ENCODE peak calls at places on chromosomes 2 and 18, in nine cellular contexts. K is heart left ventricle, V is HCT116, Y is sigmoid colon, H is IMR-90, L is ovary, G is A549, B is thyroid gland, D is Peyer's patch. M is an unnamed sample.
A peak's percentile ranks its signal among the peaks of the same experiment; 100 is the strongest.

GRCh38 chr2:219560037-219560892 is 11.1 kb downstream of the OBSL1 start:
- DNase-seq in K (no peak), V (no peak), Y (no peak), H (no peak), L (peak; percentile 48), G (no peak), B (no peak), D (no peak), M (no peak)

GRCh38 chr2:202158796-202159195 is 79.6 kb downstream of the SUMO1 start:
- DNase-seq in K (no peak), V (no peak), Y (no peak), H (peak; percentile 46), L (no peak), G (peak; percentile 39), B (no peak), D (no peak), M (no peak)

GRCh38 chr2:118923371-118923770 is 18.6 kb upstream of the MARCO start:
- DNase-seq in K (no peak), V (no peak), Y (no peak), H (no peak), L (no peak), G (no peak), B (no peak), D (no peak), M (no peak)

GRCh38 chr2:95058466-95058988 is 33.0 kb downstream of the MAL start:
- DNase-seq in K (no peak), V (no peak), Y (peak; percentile 64), H (no peak), L (no peak), G (no peak), B (peak; percentile 34), D (no peak), M (no peak)

GRCh38 chr2:95374029-95374428 is 28.5 kb upstream of the FAHD2A start:
- DNase-seq in K (no peak), V (no peak), Y (peak; percentile 19), H (no peak), L (peak; percentile 26), G (no peak), B (no peak), D (no peak), M (peak; percentile 4)

GRCh38 chr2:139992078-139992477 is 1211.9 kb upstream of the NXPH2 start:
- DNase-seq in K (no peak), V (peak; percentile 2), Y (no peak), H (no peak), L (no peak), G (no peak), B (no peak), D (no peak), M (no peak)

GRCh38 chr2:20108655-20109396 is 57.4 kb upstream of the LAPTM4A start:
- DNase-seq in K (no peak), V (no peak), Y (no peak), H (peak; percentile 85), L (no peak), G (peak; percentile 57), B (no peak), D (no peak), M (no peak)

GRCh38 chr2:28411956-28412609 is 19.4 kb downstream of the FOSL2 start:
- DNase-seq in K (no peak), V (no peak), Y (peak; percentile 69), H (no peak), L (no peak), G (no peak), B (no peak), D (no peak), M (no peak)

GRCh38 chr2:24886640-24887324 is 33.3 kb downstream of the ADCY3 start:
- DNase-seq in K (no peak), V (no peak), Y (no peak), H (peak; percentile 51), L (no peak), G (no peak), B (no peak), D (peak; percentile 20), M (no peak)

GRCh38 chr18:54284967-54285785 is 15.9 kb downstream of the POLI start:
- DNase-seq in K (peak; percentile 26), V (no peak), Y (no peak), H (peak; percentile 75), L (no peak), G (no peak), B (no peak), D (no peak), M (no peak)

GRCh38 chr2:211161236-211161635 is 604.8 kb downstream of the CPS1 start:
- DNase-seq in K (no peak), V (no peak), Y (no peak), H (no peak), L (no peak), G (no peak), B (no peak), D (no peak), M (no peak)

GRCh38 chr2:54041135-54041534 is 70.3 kb upstream of the PSME4 start:
- DNase-seq in K (no peak), V (no peak), Y (no peak), H (no peak), L (no peak), G (no peak), B (no peak), D (no peak), M (no peak)

GRCh38 chr2:95026471-95027368 is 1.2 kb downstream of the MAL start:
- DNase-seq in K (no peak), V (no peak), Y (no peak), H (no peak), L (no peak), G (no peak), B (peak; percentile 57), D (no peak), M (no peak)

GRCh38 chr2:231640229-231640628 is 47.6 kb downstream of the TEX44 start:
- DNase-seq in K (no peak), V (no peak), Y (no peak), H (no peak), L (no peak), G (no peak), B (no peak), D (no peak), M (no peak)

GRCh38 chr2:138244400-138245001 is 257.1 kb upstream of the SPOPL start:
- DNase-seq in K (no peak), V (no peak), Y (no peak), H (peak; percentile 7), L (no peak), G (peak; percentile 9), B (no peak), D (no peak), M (no peak)

GRCh38 chr2:138247302-138247701 is 254.3 kb upstream of the SPOPL start:
- DNase-seq in K (no peak), V (no peak), Y (no peak), H (no peak), L (no peak), G (no peak), B (no peak), D (no peak), M (no peak)

GRCh38 chr2:138249207-138249606 is 252.4 kb upstream of the SPOPL start:
- DNase-seq in K (no peak), V (no peak), Y (no peak), H (no peak), L (no peak), G (no peak), B (no peak), D (no peak), M (no peak)

GRCh38 chr2:138239902-138240595 is 261.5 kb upstream of the SPOPL start:
- DNase-seq in K (no peak), V (no peak), Y (no peak), H (no peak), L (no peak), G (no peak), B (no peak), D (no peak), M (no peak)

GRCh38 chr2:138245309-138245708 is 256.3 kb upstream of the SPOPL start:
- DNase-seq in K (no peak), V (no peak), Y (no peak), H (peak; percentile 1), L (no peak), G (no peak), B (no peak), D (no peak), M (no peak)
- TF ChIP-seq POLR2A in K (no peak), V (no peak), Y (no peak), H (no peak), L (no peak), G (no peak), B (no peak), D (no peak), M (no peak)

GRCh38 chr2:23540804-23541360 is 155.9 kb downstream of the KLHL29 start:
- DNase-seq in K (no peak), V (no peak), Y (no peak), H (no peak), L (no peak), G (no peak), B (no peak), D (no peak), M (no peak)
- H3K27ac ChIP-seq in K (no peak overlapping the region), V (no peak overlapping the region), Y (peak overlapping the region; percentile 50), H (no peak overlapping the region), L (no peak overlapping the region), G (no peak overlapping the region), B (no peak overlapping the region), D (no peak overlapping the region), M (peak overlapping the region; percentile 76)

GRCh38 chr2:200862532-200863000 is 1.9 kb downstream of the CLK1 start:
- DNase-seq in K (no peak), V (no peak), Y (no peak), H (peak; percentile 88), L (no peak), G (peak; percentile 63), B (peak; percentile 35), D (no peak), M (peak; percentile 74)
- TF ChIP-seq POLR2A in K (no peak), V (no peak), Y (peak; percentile 41), H (peak; percentile 92), L (peak; percentile 38), G (no peak), B (no peak), D (peak; percentile 29), M (peak; percentile 31)

DNA sequence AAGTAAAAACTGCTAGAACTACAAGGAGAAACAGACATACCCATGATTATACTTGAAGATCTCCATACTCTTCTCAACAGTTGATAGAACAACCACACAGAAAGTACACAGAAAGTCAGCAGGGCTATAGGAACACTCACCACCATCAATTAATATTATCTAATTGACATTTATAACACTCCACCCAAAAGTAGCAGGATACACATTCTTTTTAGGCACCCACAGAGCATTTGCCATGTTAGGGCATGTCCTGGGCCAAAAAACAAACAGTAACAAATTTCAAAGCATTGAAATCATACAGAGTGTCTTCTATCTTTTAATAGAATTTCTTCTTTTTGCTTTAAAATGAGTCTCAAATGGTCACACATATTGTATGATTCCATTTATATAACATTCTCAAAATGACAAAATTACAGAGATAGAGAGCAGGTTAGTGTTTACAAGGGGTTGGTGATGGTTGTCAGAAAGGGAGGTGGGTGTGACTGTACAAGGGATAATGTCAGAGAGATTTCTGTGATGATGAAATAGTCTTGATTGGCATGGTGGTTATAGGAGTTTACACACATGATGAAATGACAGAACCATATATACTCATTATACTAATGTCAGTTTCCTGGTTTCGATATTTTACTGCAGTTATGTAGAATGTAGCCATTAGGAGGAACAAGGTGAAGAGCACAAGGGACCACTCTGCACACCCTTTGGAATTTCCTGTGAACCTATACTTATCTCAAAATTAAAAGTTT is 82.8 kb downstream of the NCK2 start:
- DNase-seq in K (no peak), V (no peak), Y (no peak), H (no peak), L (no peak), G (no peak), B (no peak), D (no peak), M (no peak)
- H3K27ac ChIP-seq in K (no peak overlapping the region), V (no peak overlapping the region), Y (no peak overlapping the region), H (no peak overlapping the region), L (no peak overlapping the region), G (no peak overlapping the region), B (no peak overlapping the region), D (no peak overlapping the region), M (no peak overlapping the region)

GRCh38 chr2:74482801-74483674 is at the start of the genes CCDC142 and TTC31:
- DNase-seq in K (peak; percentile 97), V (peak; percentile 91), Y (peak; percentile 98), H (peak; percentile 93), L (peak; percentile 96), G (peak; percentile 97), B (peak; percentile 98), D (peak; percentile 96), M (peak; percentile 98)
- TF ChIP-seq POLR2A in K (peak; percentile 37), V (peak; percentile 58), Y (peak; percentile 46), H (peak; percentile 57), L (peak; percentile 53), G (peak; percentile 49), B (no peak), D (peak; percentile 63), M (peak; percentile 35)